ENCODE peak calls at places on chromosomes 4 and X, in ten cellular contexts. One of them, this sample, is unnamed.

GRCh38 chr4:153151535-153152452 is 52.4 kb upstream of the TRIM2 start:
- DNase-seq in activated B cell treated with CpG ODN at 0.5 μM for 24 hours: peak
- DNase-seq in SW480: peak
- DNase-seq in immature natural killer cell: no peak
- DNase-seq in endodermal cell: peak
- DNase-seq in activated CD8-positive, alpha-beta memory T cell treated with anti-CD3 and anti-CD28 coated beads for 24 hours: peak
- DNase-seq in GM19239: no peak
- DNase-seq in activated gamma-delta T cell treated with anti-CD3 and anti-CD28 coated beads, Interleukin-2, amount 50 U/mL, for 16 hours: no peak
- DNase-seq in stimulated activated CD8-positive, alpha-beta memory T cell treated with anti-CD3 and anti-CD28 coated beads, Interleukin-15, amount 100 ng/mL, for 4 hours: no peak
- DNase-seq in HFF-Myc: no peak
- DNase-seq in this sample: peak

GRCh38 chr4:52841707-52842456 is 20.2 kb upstream of the RASL11B start:
- DNase-seq in GM19239: no peak
- DNase-seq in activated B cell treated with CpG ODN at 0.5 μM for 24 hours: no peak
- DNase-seq in stimulated activated CD8-positive, alpha-beta memory T cell treated with anti-CD3 and anti-CD28 coated beads, Interleukin-15, amount 100 ng/mL, for 4 hours: no peak
- DNase-seq in SW480: no peak
- DNase-seq in activated CD8-positive, alpha-beta memory T cell treated with anti-CD3 and anti-CD28 coated beads for 24 hours: no peak
- DNase-seq in HFF-Myc: no peak
- DNase-seq in endodermal cell: no peak
- DNase-seq in activated gamma-delta T cell treated with anti-CD3 and anti-CD28 coated beads, Interleukin-2, amount 50 U/mL, for 16 hours: no peak
- DNase-seq in immature natural killer cell: no peak
- DNase-seq in this sample: no peak

GRCh38 chrX:111288841-111289240 is 18.6 kb upstream of the CAPN6 start:
- DNase-seq in HFF-Myc: no peak
- DNase-seq in activated gamma-delta T cell treated with anti-CD3 and anti-CD28 coated beads, Interleukin-2, amount 50 U/mL, for 16 hours: no peak
- DNase-seq in stimulated activated CD8-positive, alpha-beta memory T cell treated with anti-CD3 and anti-CD28 coated beads, Interleukin-15, amount 100 ng/mL, for 4 hours: no peak
- DNase-seq in activated CD8-positive, alpha-beta memory T cell treated with anti-CD3 and anti-CD28 coated beads for 24 hours: no peak
- DNase-seq in immature natural killer cell: no peak
- DNase-seq in endodermal cell: no peak
- DNase-seq in activated B cell treated with CpG ODN at 0.5 μM for 24 hours: no peak
- DNase-seq in GM19239: no peak
- DNase-seq in SW480: no peak
- DNase-seq in this sample: no peak

GRCh38 chr4:1843852-1844251 is 12.1 kb downstream of the LETM1 start:
- DNase-seq in activated gamma-delta T cell treated with anti-CD3 and anti-CD28 coated beads, Interleukin-2, amount 50 U/mL, for 16 hours: no peak
- DNase-seq in endodermal cell: no peak
- DNase-seq in activated B cell treated with CpG ODN at 0.5 μM for 24 hours: no peak
- DNase-seq in stimulated activated CD8-positive, alpha-beta memory T cell treated with anti-CD3 and anti-CD28 coated beads, Interleukin-15, amount 100 ng/mL, for 4 hours: no peak
- DNase-seq in GM19239: no peak
- DNase-seq in immature natural killer cell: no peak
- DNase-seq in SW480: no peak
- DNase-seq in HFF-Myc: no peak
- DNase-seq in activated CD8-positive, alpha-beta memory T cell treated with anti-CD3 and anti-CD28 coated beads for 24 hours: no peak
- DNase-seq in this sample: no peak

GRCh38 chrX:115642304-115642703 is 81.3 kb downstream of the PLS3 start:
- DNase-seq in activated CD8-positive, alpha-beta memory T cell treated with anti-CD3 and anti-CD28 coated beads for 24 hours: no peak
- DNase-seq in GM19239: no peak
- DNase-seq in activated gamma-delta T cell treated with anti-CD3 and anti-CD28 coated beads, Interleukin-2, amount 50 U/mL, for 16 hours: no peak
- DNase-seq in SW480: no peak
- DNase-seq in endodermal cell: peak
- DNase-seq in immature natural killer cell: no peak
- DNase-seq in stimulated activated CD8-positive, alpha-beta memory T cell treated with anti-CD3 and anti-CD28 coated beads, Interleukin-15, amount 100 ng/mL, for 4 hours: no peak
- DNase-seq in activated B cell treated with CpG ODN at 0.5 μM for 24 hours: no peak
- DNase-seq in HFF-Myc: no peak
- DNase-seq in this sample: no peak

GRCh38 chr4:10977534-10977933 is 293.0 kb upstream of the CLNK start:
- DNase-seq in activated CD8-positive, alpha-beta memory T cell treated with anti-CD3 and anti-CD28 coated beads for 24 hours: no peak
- DNase-seq in endodermal cell: no peak
- DNase-seq in GM19239: peak
- DNase-seq in activated gamma-delta T cell treated with anti-CD3 and anti-CD28 coated beads, Interleukin-2, amount 50 U/mL, for 16 hours: no peak
- DNase-seq in HFF-Myc: no peak
- DNase-seq in activated B cell treated with CpG ODN at 0.5 μM for 24 hours: no peak
- DNase-seq in immature natural killer cell: no peak
- DNase-seq in SW480: no peak
- DNase-seq in stimulated activated CD8-positive, alpha-beta memory T cell treated with anti-CD3 and anti-CD28 coated beads, Interleukin-15, amount 100 ng/mL, for 4 hours: no peak
- DNase-seq in this sample: no peak

GRCh38 chrX:56751071-56751470 is 22.0 kb downstream of the NBDY start:
- DNase-seq in HFF-Myc: no peak
- DNase-seq in activated B cell treated with CpG ODN at 0.5 μM for 24 hours: no peak
- DNase-seq in immature natural killer cell: no peak
- DNase-seq in activated gamma-delta T cell treated with anti-CD3 and anti-CD28 coated beads, Interleukin-2, amount 50 U/mL, for 16 hours: no peak
- DNase-seq in activated CD8-positive, alpha-beta memory T cell treated with anti-CD3 and anti-CD28 coated beads for 24 hours: no peak
- DNase-seq in stimulated activated CD8-positive, alpha-beta memory T cell treated with anti-CD3 and anti-CD28 coated beads, Interleukin-15, amount 100 ng/mL, for 4 hours: no peak
- DNase-seq in SW480: no peak
- DNase-seq in endodermal cell: no peak
- DNase-seq in GM19239: no peak
- DNase-seq in this sample: no peak

GRCh38 chrX:40209951-40210617 is 112.3 kb upstream of the BCOR start:
- DNase-seq in activated gamma-delta T cell treated with anti-CD3 and anti-CD28 coated beads, Interleukin-2, amount 50 U/mL, for 16 hours: no peak
- DNase-seq in activated B cell treated with CpG ODN at 0.5 μM for 24 hours: no peak
- DNase-seq in immature natural killer cell: no peak
- DNase-seq in activated CD8-positive, alpha-beta memory T cell treated with anti-CD3 and anti-CD28 coated beads for 24 hours: no peak
- DNase-seq in SW480: no peak
- DNase-seq in endodermal cell: no peak
- DNase-seq in GM19239: no peak
- DNase-seq in stimulated activated CD8-positive, alpha-beta memory T cell treated with anti-CD3 and anti-CD28 coated beads, Interleukin-15, amount 100 ng/mL, for 4 hours: no peak
- DNase-seq in HFF-Myc: no peak
- DNase-seq in this sample: no peak

GRCh38 chr4:25879991-25880641 is 17.3 kb upstream of the SEL1L3 start:
- DNase-seq in activated gamma-delta T cell treated with anti-CD3 and anti-CD28 coated beads, Interleukin-2, amount 50 U/mL, for 16 hours: no peak
- DNase-seq in GM19239: no peak
- DNase-seq in endodermal cell: no peak
- DNase-seq in HFF-Myc: no peak
- DNase-seq in stimulated activated CD8-positive, alpha-beta memory T cell treated with anti-CD3 and anti-CD28 coated beads, Interleukin-15, amount 100 ng/mL, for 4 hours: no peak
- DNase-seq in activated B cell treated with CpG ODN at 0.5 μM for 24 hours: no peak
- DNase-seq in SW480: no peak
- DNase-seq in immature natural killer cell: no peak
- DNase-seq in activated CD8-positive, alpha-beta memory T cell treated with anti-CD3 and anti-CD28 coated beads for 24 hours: no peak
- DNase-seq in this sample: no peak

GRCh38 chr4:165053645-165054044 is at the start of gene TRIM75:
- DNase-seq in activated B cell treated with CpG ODN at 0.5 μM for 24 hours: no peak
- DNase-seq in GM19239: no peak
- DNase-seq in endodermal cell: no peak
- DNase-seq in immature natural killer cell: no peak
- DNase-seq in stimulated activated CD8-positive, alpha-beta memory T cell treated with anti-CD3 and anti-CD28 coated beads, Interleukin-15, amount 100 ng/mL, for 4 hours: no peak
- DNase-seq in SW480: no peak
- DNase-seq in activated CD8-positive, alpha-beta memory T cell treated with anti-CD3 and anti-CD28 coated beads for 24 hours: no peak
- DNase-seq in HFF-Myc: no peak
- DNase-seq in activated gamma-delta T cell treated with anti-CD3 and anti-CD28 coated beads, Interleukin-2, amount 50 U/mL, for 16 hours: no peak
- DNase-seq in this sample: no peak

GRCh38 chr4:74038161-74039064 is at the start of gene CXCL3:
- DNase-seq in HFF-Myc: no peak
- DNase-seq in activated CD8-positive, alpha-beta memory T cell treated with anti-CD3 and anti-CD28 coated beads for 24 hours: peak
- DNase-seq in GM19239: no peak
- DNase-seq in activated gamma-delta T cell treated with anti-CD3 and anti-CD28 coated beads, Interleukin-2, amount 50 U/mL, for 16 hours: no peak
- DNase-seq in immature natural killer cell: no peak
- DNase-seq in SW480: peak
- DNase-seq in stimulated activated CD8-positive, alpha-beta memory T cell treated with anti-CD3 and anti-CD28 coated beads, Interleukin-15, amount 100 ng/mL, for 4 hours: no peak
- DNase-seq in activated B cell treated with CpG ODN at 0.5 μM for 24 hours: peak
- DNase-seq in endodermal cell: peak
- DNase-seq in this sample: peak

GRCh38 chrX:150035531-150035930 is 97.2 kb upstream of the EOLA2 start:
- DNase-seq in stimulated activated CD8-positive, alpha-beta memory T cell treated with anti-CD3 and anti-CD28 coated beads, Interleukin-15, amount 100 ng/mL, for 4 hours: no peak
- DNase-seq in SW480: no peak
- DNase-seq in activated CD8-positive, alpha-beta memory T cell treated with anti-CD3 and anti-CD28 coated beads for 24 hours: no peak
- DNase-seq in activated B cell treated with CpG ODN at 0.5 μM for 24 hours: no peak
- DNase-seq in HFF-Myc: no peak
- DNase-seq in activated gamma-delta T cell treated with anti-CD3 and anti-CD28 coated beads, Interleukin-2, amount 50 U/mL, for 16 hours: no peak
- DNase-seq in endodermal cell: no peak
- DNase-seq in immature natural killer cell: no peak
- DNase-seq in GM19239: no peak
- DNase-seq in this sample: no peak

GRCh38 chr4:89723096-89723495 is 113.9 kb downstream of the SNCA start:
- DNase-seq in SW480: no peak
- DNase-seq in immature natural killer cell: no peak
- DNase-seq in GM19239: no peak
- DNase-seq in endodermal cell: no peak
- DNase-seq in activated B cell treated with CpG ODN at 0.5 μM for 24 hours: no peak
- DNase-seq in activated gamma-delta T cell treated with anti-CD3 and anti-CD28 coated beads, Interleukin-2, amount 50 U/mL, for 16 hours: no peak
- DNase-seq in HFF-Myc: no peak
- DNase-seq in activated CD8-positive, alpha-beta memory T cell treated with anti-CD3 and anti-CD28 coated beads for 24 hours: no peak
- DNase-seq in stimulated activated CD8-positive, alpha-beta memory T cell treated with anti-CD3 and anti-CD28 coated beads, Interleukin-15, amount 100 ng/mL, for 4 hours: no peak
- DNase-seq in this sample: no peak

GRCh38 chr4:168615294-168615693 is 118.4 kb downstream of the PALLD start:
- DNase-seq in HFF-Myc: no peak
- DNase-seq in activated CD8-positive, alpha-beta memory T cell treated with anti-CD3 and anti-CD28 coated beads for 24 hours: no peak
- DNase-seq in GM19239: no peak
- DNase-seq in activated B cell treated with CpG ODN at 0.5 μM for 24 hours: no peak
- DNase-seq in stimulated activated CD8-positive, alpha-beta memory T cell treated with anti-CD3 and anti-CD28 coated beads, Interleukin-15, amount 100 ng/mL, for 4 hours: no peak
- DNase-seq in SW480: no peak
- DNase-seq in activated gamma-delta T cell treated with anti-CD3 and anti-CD28 coated beads, Interleukin-2, amount 50 U/mL, for 16 hours: no peak
- DNase-seq in immature natural killer cell: no peak
- DNase-seq in endodermal cell: peak
- DNase-seq in this sample: no peak

GRCh38 chr4:127634181-127634580 is 1.4 kb downstream of the INTU start:
- DNase-seq in GM19239: no peak
- DNase-seq in stimulated activated CD8-positive, alpha-beta memory T cell treated with anti-CD3 and anti-CD28 coated beads, Interleukin-15, amount 100 ng/mL, for 4 hours: no peak
- DNase-seq in activated CD8-positive, alpha-beta memory T cell treated with anti-CD3 and anti-CD28 coated beads for 24 hours: no peak
- DNase-seq in HFF-Myc: no peak
- DNase-seq in SW480: no peak
- DNase-seq in activated gamma-delta T cell treated with anti-CD3 and anti-CD28 coated beads, Interleukin-2, amount 50 U/mL, for 16 hours: no peak
- DNase-seq in immature natural killer cell: no peak
- DNase-seq in endodermal cell: no peak
- DNase-seq in activated B cell treated with CpG ODN at 0.5 μM for 24 hours: no peak
- DNase-seq in this sample: no peak

GRCh38 chrX:102345916-102346315 is 93.9 kb downstream of the NXF2B start:
- DNase-seq in activated gamma-delta T cell treated with anti-CD3 and anti-CD28 coated beads, Interleukin-2, amount 50 U/mL, for 16 hours: peak
- DNase-seq in activated B cell treated with CpG ODN at 0.5 μM for 24 hours: peak
- DNase-seq in activated CD8-positive, alpha-beta memory T cell treated with anti-CD3 and anti-CD28 coated beads for 24 hours: peak
- DNase-seq in stimulated activated CD8-positive, alpha-beta memory T cell treated with anti-CD3 and anti-CD28 coated beads, Interleukin-15, amount 100 ng/mL, for 4 hours: no peak
- DNase-seq in GM19239: no peak
- DNase-seq in SW480: peak
- DNase-seq in immature natural killer cell: peak
- DNase-seq in HFF-Myc: no peak
- DNase-seq in endodermal cell: peak
- DNase-seq in this sample: peak

GRCh38 chrX:43976216-43976615 is 3.0 kb upstream of the NDP start:
- DNase-seq in activated B cell treated with CpG ODN at 0.5 μM for 24 hours: no peak
- DNase-seq in stimulated activated CD8-positive, alpha-beta memory T cell treated with anti-CD3 and anti-CD28 coated beads, Interleukin-15, amount 100 ng/mL, for 4 hours: no peak
- DNase-seq in GM19239: no peak
- DNase-seq in HFF-Myc: no peak
- DNase-seq in activated CD8-positive, alpha-beta memory T cell treated with anti-CD3 and anti-CD28 coated beads for 24 hours: no peak
- DNase-seq in endodermal cell: no peak
- DNase-seq in SW480: no peak
- DNase-seq in activated gamma-delta T cell treated with anti-CD3 and anti-CD28 coated beads, Interleukin-2, amount 50 U/mL, for 16 hours: no peak
- DNase-seq in immature natural killer cell: no peak
- DNase-seq in this sample: no peak

GRCh38 chrX:153773218-153773611 is 7.6 kb upstream of the SRPK3 start:
- DNase-seq in activated B cell treated with CpG ODN at 0.5 μM for 24 hours: no peak
- DNase-seq in SW480: no peak
- DNase-seq in HFF-Myc: no peak
- DNase-seq in activated CD8-positive, alpha-beta memory T cell treated with anti-CD3 and anti-CD28 coated beads for 24 hours: no peak
- DNase-seq in immature natural killer cell: no peak
- DNase-seq in endodermal cell: no peak
- DNase-seq in activated gamma-delta T cell treated with anti-CD3 and anti-CD28 coated beads, Interleukin-2, amount 50 U/mL, for 16 hours: no peak
- DNase-seq in GM19239: no peak
- DNase-seq in stimulated activated CD8-positive, alpha-beta memory T cell treated with anti-CD3 and anti-CD28 coated beads, Interleukin-15, amount 100 ng/mL, for 4 hours: no peak
- DNase-seq in this sample: no peak

GRCh38 chrX:80812176-80812575 is 2.5 kb upstream of the BRWD3 start:
- DNase-seq in HFF-Myc: peak
- DNase-seq in activated B cell treated with CpG ODN at 0.5 μM for 24 hours: no peak
- DNase-seq in activated gamma-delta T cell treated with anti-CD3 and anti-CD28 coated beads, Interleukin-2, amount 50 U/mL, for 16 hours: no peak
- DNase-seq in endodermal cell: peak
- DNase-seq in SW480: peak
- DNase-seq in immature natural killer cell: peak
- DNase-seq in GM19239: no peak
- DNase-seq in stimulated activated CD8-positive, alpha-beta memory T cell treated with anti-CD3 and anti-CD28 coated beads, Interleukin-15, amount 100 ng/mL, for 4 hours: no peak
- DNase-seq in activated CD8-positive, alpha-beta memory T cell treated with anti-CD3 and anti-CD28 coated beads for 24 hours: no peak
- DNase-seq in this sample: no peak

GRCh38 chr4:139740121-139740520 is 74.5 kb downstream of the MGST2 start:
- DNase-seq in activated CD8-positive, alpha-beta memory T cell treated with anti-CD3 and anti-CD28 coated beads for 24 hours: no peak
- DNase-seq in immature natural killer cell: no peak
- DNase-seq in SW480: no peak
- DNase-seq in endodermal cell: peak
- DNase-seq in HFF-Myc: no peak
- DNase-seq in activated gamma-delta T cell treated with anti-CD3 and anti-CD28 coated beads, Interleukin-2, amount 50 U/mL, for 16 hours: no peak
- DNase-seq in activated B cell treated with CpG ODN at 0.5 μM for 24 hours: no peak
- DNase-seq in GM19239: no peak
- DNase-seq in stimulated activated CD8-positive, alpha-beta memory T cell treated with anti-CD3 and anti-CD28 coated beads, Interleukin-15, amount 100 ng/mL, for 4 hours: no peak
- DNase-seq in this sample: peak

GRCh38 chrX:19869195-19869594 is 18.2 kb downstream of the SH3KBP1 start:
- DNase-seq in SW480: no peak
- DNase-seq in endodermal cell: no peak
- DNase-seq in activated B cell treated with CpG ODN at 0.5 μM for 24 hours: no peak
- DNase-seq in GM19239: no peak
- DNase-seq in HFF-Myc: no peak
- DNase-seq in activated CD8-positive, alpha-beta memory T cell treated with anti-CD3 and anti-CD28 coated beads for 24 hours: no peak
- DNase-seq in immature natural killer cell: no peak
- DNase-seq in stimulated activated CD8-positive, alpha-beta memory T cell treated with anti-CD3 and anti-CD28 coated beads, Interleukin-15, amount 100 ng/mL, for 4 hours: no peak
- DNase-seq in activated gamma-delta T cell treated with anti-CD3 and anti-CD28 coated beads, Interleukin-2, amount 50 U/mL, for 16 hours: no peak
- DNase-seq in this sample: no peak

GRCh38 chr4:13706716-13707115 is 79.2 kb upstream of the BOD1L1 start:
- DNase-seq in activated B cell treated with CpG ODN at 0.5 μM for 24 hours: no peak
- DNase-seq in immature natural killer cell: no peak
- DNase-seq in GM19239: no peak
- DNase-seq in stimulated activated CD8-positive, alpha-beta memory T cell treated with anti-CD3 and anti-CD28 coated beads, Interleukin-15, amount 100 ng/mL, for 4 hours: no peak
- DNase-seq in HFF-Myc: no peak
- DNase-seq in activated CD8-positive, alpha-beta memory T cell treated with anti-CD3 and anti-CD28 coated beads for 24 hours: no peak
- DNase-seq in endodermal cell: no peak
- DNase-seq in SW480: no peak
- DNase-seq in activated gamma-delta T cell treated with anti-CD3 and anti-CD28 coated beads, Interleukin-2, amount 50 U/mL, for 16 hours: no peak
- DNase-seq in this sample: no peak